ENCODE peak calls at places on chromosomes 1 and 21, in four cellular contexts. One of them, this sample, is unnamed.

GRCh38 chr1:116335847-116336246 is 37.2 kb upstream of the ATP1A1 start:
- DNase-seq in brain microvascular endothelial cell: no peak
- DNase-seq in tibial nerve: no peak
- DNase-seq in fibroblast of lung: no peak
- DNase-seq in this sample: no peak

GRCh38 chr21:44299458-44300261 is at the start of gene PFKL:
- DNase-seq in brain microvascular endothelial cell: peak
- DNase-seq in tibial nerve: peak
- DNase-seq in fibroblast of lung: peak
- DNase-seq in this sample: peak

GRCh38 chr1:53066941-53067738 is 5.1 kb downstream of the PODN start:
- DNase-seq in brain microvascular endothelial cell: no peak
- DNase-seq in tibial nerve: no peak
- DNase-seq in fibroblast of lung: peak
- DNase-seq in this sample: no peak

GRCh38 chr1:43978551-43979260 is at the start of gene B4GALT2:
- DNase-seq in brain microvascular endothelial cell: no peak
- DNase-seq in tibial nerve: no peak
- DNase-seq in fibroblast of lung: no peak
- DNase-seq in this sample: no peak

GRCh38 chr1:242391896-242392295 is 132.6 kb downstream of the PLD5 start:
- DNase-seq in brain microvascular endothelial cell: no peak
- DNase-seq in tibial nerve: no peak
- DNase-seq in fibroblast of lung: no peak
- DNase-seq in this sample: no peak

GRCh38 chr1:27350673-27351540 is 9.1 kb downstream of the SYTL1 start:
- DNase-seq in brain microvascular endothelial cell: no peak
- DNase-seq in tibial nerve: no peak
- DNase-seq in fibroblast of lung: peak
- DNase-seq in this sample: no peak

GRCh38 chr1:222399197-222399596 is 148.7 kb downstream of the HHIPL2 start:
- DNase-seq in brain microvascular endothelial cell: no peak
- DNase-seq in tibial nerve: no peak
- DNase-seq in fibroblast of lung: no peak
- DNase-seq in this sample: no peak

GRCh38 chr1:1199961-1200875 is 6.2 kb downstream of the TNFRSF18 start:
- DNase-seq in brain microvascular endothelial cell: no peak
- DNase-seq in tibial nerve: no peak
- DNase-seq in fibroblast of lung: no peak
- DNase-seq in this sample: no peak

GRCh38 chr21:42176864-42177263 is 42.1 kb upstream of the ABCG1 start:
- DNase-seq in brain microvascular endothelial cell: no peak
- DNase-seq in tibial nerve: no peak
- DNase-seq in fibroblast of lung: peak
- DNase-seq in this sample: no peak

GRCh38 chr1:54118704-54119103 is 34.1 kb downstream of the CDCP2 start:
- DNase-seq in brain microvascular endothelial cell: peak
- DNase-seq in tibial nerve: no peak
- DNase-seq in fibroblast of lung: peak
- DNase-seq in this sample: no peak

GRCh38 chr1:11944358-11944981 is 10.0 kb downstream of the PLOD1 start:
- DNase-seq in brain microvascular endothelial cell: no peak
- DNase-seq in tibial nerve: no peak
- DNase-seq in fibroblast of lung: no peak
- DNase-seq in this sample: no peak

GRCh38 chr21:46120301-46121285 is 22.7 kb downstream of the COL6A2 start:
- DNase-seq in brain microvascular endothelial cell: no peak
- DNase-seq in tibial nerve: no peak
- DNase-seq in fibroblast of lung: no peak
- DNase-seq in this sample: no peak

GRCh38 chr21:42684109-42684916 is 30.9 kb downstream of the PDE9A start:
- DNase-seq in brain microvascular endothelial cell: no peak
- DNase-seq in tibial nerve: no peak
- DNase-seq in fibroblast of lung: no peak
- DNase-seq in this sample: peak

GRCh38 chr21:15520811-15521643 is 208.8 kb upstream of the USP25 start:
- DNase-seq in brain microvascular endothelial cell: no peak
- DNase-seq in tibial nerve: no peak
- DNase-seq in fibroblast of lung: no peak
- DNase-seq in this sample: no peak

GRCh38 chr1:177302365-177303044 is 131.7 kb downstream of the BRINP2 start:
- DNase-seq in brain microvascular endothelial cell: no peak
- DNase-seq in tibial nerve: no peak
- DNase-seq in fibroblast of lung: no peak
- DNase-seq in this sample: no peak

GRCh38 chr1:22142315-22143064 is 407 bp downstream of the WNT4 start:
- DNase-seq in brain microvascular endothelial cell: no peak
- DNase-seq in tibial nerve: no peak
- DNase-seq in fibroblast of lung: no peak
- DNase-seq in this sample: no peak

GRCh38 chr21:23949493-23949892 is 1657.8 kb downstream of the MRPL39 start:
- DNase-seq in brain microvascular endothelial cell: no peak
- DNase-seq in tibial nerve: no peak
- DNase-seq in fibroblast of lung: no peak
- DNase-seq in this sample: no peak

GRCh38 chr1:14881775-14882672 is 271.5 kb upstream of the TMEM51 start:
- DNase-seq in brain microvascular endothelial cell: no peak
- DNase-seq in tibial nerve: no peak
- DNase-seq in fibroblast of lung: no peak
- DNase-seq in this sample: no peak

GRCh38 chr1:37509181-37509580 is 5.4 kb downstream of the MEAF6 start:
- DNase-seq in brain microvascular endothelial cell: no peak
- DNase-seq in tibial nerve: no peak
- DNase-seq in fibroblast of lung: no peak
- DNase-seq in this sample: no peak

GRCh38 chr1:151008244-151009205 is at the start of gene PRUNE1:
- DNase-seq in brain microvascular endothelial cell: peak
- DNase-seq in tibial nerve: peak
- DNase-seq in fibroblast of lung: peak
- DNase-seq in this sample: peak
- H3K27ac ChIP-seq in brain microvascular endothelial cell: peak
- H3K27ac ChIP-seq in tibial nerve: peak
- H3K27ac ChIP-seq in fibroblast of lung: peak
- H3K27ac ChIP-seq in this sample: peak

GRCh38 chr1:31627930-31628421 is 10.5 kb downstream of the HCRTR1 start:
- DNase-seq in brain microvascular endothelial cell: no peak
- DNase-seq in tibial nerve: no peak
- DNase-seq in fibroblast of lung: no peak
- DNase-seq in this sample: no peak

GRCh38 chr1:31628931-31629582 is 11.6 kb downstream of the HCRTR1 start:
- DNase-seq in brain microvascular endothelial cell: no peak
- DNase-seq in tibial nerve: no peak
- DNase-seq in fibroblast of lung: no peak
- DNase-seq in this sample: no peak

GRCh38 chr1:31626451-31627202 is 9.1 kb downstream of the HCRTR1 start:
- DNase-seq in brain microvascular endothelial cell: no peak
- DNase-seq in tibial nerve: no peak
- DNase-seq in fibroblast of lung: peak
- DNase-seq in this sample: no peak

GRCh38 chr1:31625561-31626272 is 8.2 kb downstream of the HCRTR1 start:
- DNase-seq in brain microvascular endothelial cell: peak
- DNase-seq in tibial nerve: no peak
- DNase-seq in fibroblast of lung: peak
- DNase-seq in this sample: no peak

DNA sequence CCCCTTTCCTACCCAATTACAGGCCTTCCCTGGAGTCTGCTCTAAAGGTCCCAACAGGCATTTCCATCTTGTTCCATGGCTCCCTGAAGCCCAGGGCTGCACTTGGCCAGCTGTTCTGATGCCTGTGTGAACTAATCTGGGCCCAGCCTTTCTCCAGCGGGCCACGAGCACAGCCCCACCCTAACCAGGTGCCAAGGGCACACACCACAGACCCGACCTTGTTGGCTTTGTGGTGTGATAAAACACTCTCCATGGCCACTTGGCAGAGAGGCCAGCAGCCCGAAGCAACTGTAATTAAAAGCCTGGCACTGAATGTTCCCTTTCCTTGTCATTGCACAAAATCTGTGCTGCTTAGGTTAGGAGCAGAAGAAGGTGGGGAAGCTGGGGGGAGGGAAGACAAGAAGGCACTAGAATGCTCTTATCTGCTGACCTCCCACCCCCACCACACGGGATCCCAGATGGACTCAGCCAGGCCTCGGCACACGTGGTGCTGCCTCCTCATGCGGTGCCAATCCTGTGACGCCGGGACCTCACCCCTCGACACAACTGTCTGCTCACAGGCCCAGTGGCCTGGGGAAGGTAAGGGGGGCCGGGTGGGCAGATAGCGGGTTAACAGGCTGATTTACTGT is 9.9 kb downstream of the HCRTR1 start:
- DNase-seq in brain microvascular endothelial cell: no peak
- DNase-seq in tibial nerve: no peak
- DNase-seq in fibroblast of lung: peak
- DNase-seq in this sample: no peak
- H3K27ac ChIP-seq in brain microvascular endothelial cell: no peak
- H3K27ac ChIP-seq in tibial nerve: no peak
- H3K27ac ChIP-seq in fibroblast of lung: no peak
- H3K27ac ChIP-seq in this sample: no peak

GRCh38 chr1:155186266-155186954 is 12.8 kb downstream of the TRIM46 start:
- DNase-seq in brain microvascular endothelial cell: no peak
- DNase-seq in tibial nerve: no peak
- DNase-seq in fibroblast of lung: no peak
- DNase-seq in this sample: no peak
- H3K27ac ChIP-seq in brain microvascular endothelial cell: no peak
- H3K27ac ChIP-seq in tibial nerve: no peak
- H3K27ac ChIP-seq in fibroblast of lung: no peak
- H3K27ac ChIP-seq in this sample: no peak

DNA sequence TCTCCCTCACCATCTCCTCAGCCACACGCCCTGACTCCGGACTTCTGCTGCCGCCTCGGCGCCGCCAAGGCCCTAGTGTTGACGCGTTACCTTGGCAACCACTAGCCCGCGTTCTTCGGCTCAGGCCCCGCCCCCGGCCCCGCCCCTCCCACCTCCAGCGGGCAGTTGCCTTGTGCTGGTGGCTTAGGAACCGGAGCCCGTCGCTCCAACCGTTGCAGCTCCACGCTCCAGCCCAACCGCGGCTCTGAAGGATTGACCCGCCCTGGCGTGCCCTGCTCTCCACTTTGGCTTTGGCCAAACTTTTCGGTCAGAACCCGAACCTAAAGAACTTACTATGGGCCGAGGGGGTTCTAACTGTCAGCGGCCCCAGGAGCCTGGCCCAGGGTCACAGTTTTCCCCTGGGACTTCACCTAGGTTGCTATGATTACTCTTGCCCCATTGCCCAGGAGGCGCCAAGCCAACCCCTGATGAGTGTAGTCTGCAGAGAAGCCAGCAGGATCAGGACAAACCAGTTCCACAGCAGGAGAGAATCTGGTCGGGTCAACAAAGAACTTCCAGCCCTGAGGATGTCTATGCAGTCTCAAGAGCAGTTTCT is at the start of gene CFAP45:
- DNase-seq in brain microvascular endothelial cell: peak
- DNase-seq in tibial nerve: peak
- DNase-seq in fibroblast of lung: peak
- DNase-seq in this sample: no peak
- H3K27ac ChIP-seq in brain microvascular endothelial cell: peak
- H3K27ac ChIP-seq in tibial nerve: no peak
- H3K27ac ChIP-seq in fibroblast of lung: peak
- H3K27ac ChIP-seq in this sample: no peak

DNA sequence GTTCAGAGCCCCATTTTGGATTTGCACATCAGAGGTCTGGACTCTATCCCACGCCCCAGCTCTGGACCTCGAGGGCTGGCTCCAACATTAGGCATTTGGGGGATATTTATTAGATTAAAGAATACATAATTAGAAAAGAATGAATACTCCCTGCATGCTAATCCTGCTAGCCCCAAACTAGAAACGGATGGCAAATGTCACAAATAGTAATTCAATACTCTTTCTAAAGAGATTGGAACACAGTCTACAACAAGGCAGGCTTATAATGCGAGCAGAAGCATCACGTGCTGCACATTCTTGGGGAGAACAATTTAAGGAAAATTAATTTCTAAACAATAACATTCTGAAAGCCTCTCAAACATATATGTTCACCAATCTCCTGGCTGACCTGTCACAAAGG is 27.6 kb upstream of the RAP1A start:
- DNase-seq in brain microvascular endothelial cell: no peak
- DNase-seq in tibial nerve: no peak
- DNase-seq in fibroblast of lung: no peak
- DNase-seq in this sample: no peak
- H3K27ac ChIP-seq in brain microvascular endothelial cell: no peak
- H3K27ac ChIP-seq in tibial nerve: peak
- H3K27ac ChIP-seq in fibroblast of lung: no peak
- H3K27ac ChIP-seq in this sample: peak

GRCh38 chr1:169105434-169106094 is 926 bp upstream of the ATP1B1 start:
- DNase-seq in brain microvascular endothelial cell: no peak
- DNase-seq in tibial nerve: no peak
- DNase-seq in fibroblast of lung: no peak
- DNase-seq in this sample: no peak
- H3K27ac ChIP-seq in brain microvascular endothelial cell: no peak
- H3K27ac ChIP-seq in tibial nerve: peak
- H3K27ac ChIP-seq in fibroblast of lung: no peak
- H3K27ac ChIP-seq in this sample: no peak

GRCh38 chr1:94156226-94156625 is 35.3 kb upstream of the ABCA4 start:
- DNase-seq in brain microvascular endothelial cell: no peak
- DNase-seq in tibial nerve: no peak
- DNase-seq in fibroblast of lung: no peak
- DNase-seq in this sample: no peak

GRCh38 chr1:94154989-94155388 is 34.0 kb upstream of the ABCA4 start:
- DNase-seq in brain microvascular endothelial cell: no peak
- DNase-seq in tibial nerve: no peak
- DNase-seq in fibroblast of lung: peak
- DNase-seq in this sample: no peak

GRCh38 chr1:94165843-94166242 is 44.9 kb upstream of the ABCA4 start:
- DNase-seq in brain microvascular endothelial cell: no peak
- DNase-seq in tibial nerve: no peak
- DNase-seq in fibroblast of lung: no peak
- DNase-seq in this sample: no peak

DNA sequence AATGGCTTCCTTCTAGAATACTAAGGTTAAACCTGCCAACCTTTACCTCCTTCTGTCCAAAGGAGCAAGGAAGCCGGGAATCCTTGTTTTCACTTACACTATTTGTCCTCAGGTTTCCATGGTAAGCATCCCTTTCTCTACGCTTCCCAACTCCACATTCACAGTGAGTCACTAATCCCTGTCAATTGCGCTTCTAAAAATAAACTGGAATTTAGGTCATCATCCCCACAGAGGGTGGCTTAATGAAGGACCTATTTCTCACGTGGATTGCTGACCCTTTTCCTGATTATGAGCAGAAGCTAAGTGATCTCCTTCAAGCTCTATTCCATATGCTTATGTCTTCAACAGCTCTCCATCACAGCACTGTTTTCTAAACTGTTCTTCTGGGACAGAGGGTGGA is 39.9 kb upstream of the ABCA4 start:
- DNase-seq in brain microvascular endothelial cell: peak
- DNase-seq in tibial nerve: no peak
- DNase-seq in fibroblast of lung: peak
- DNase-seq in this sample: no peak
- H3K27ac ChIP-seq in brain microvascular endothelial cell: peak
- H3K27ac ChIP-seq in tibial nerve: no peak
- H3K27ac ChIP-seq in fibroblast of lung: no peak
- H3K27ac ChIP-seq in this sample: no peak

DNA sequence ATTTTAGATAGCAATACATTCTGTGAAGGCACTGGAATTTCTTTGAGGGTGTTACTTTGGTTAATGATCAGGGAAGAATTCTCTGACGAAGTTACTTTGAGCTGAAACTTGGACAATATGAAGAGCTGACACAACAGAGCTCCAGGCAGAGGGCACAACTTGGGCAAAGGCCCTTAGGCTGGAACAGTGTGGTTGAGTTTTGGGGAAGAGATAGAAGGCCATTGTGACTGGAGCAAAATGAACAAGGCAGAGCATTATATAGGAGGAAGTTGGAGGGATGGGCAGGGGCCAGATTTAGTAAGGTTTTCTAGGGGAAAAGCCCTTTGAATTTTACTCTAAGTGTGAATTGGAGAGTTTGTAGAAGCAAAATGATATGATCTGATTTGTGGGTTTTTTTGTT is 30.9 kb downstream of the LMO4 start:
- DNase-seq in brain microvascular endothelial cell: no peak
- DNase-seq in tibial nerve: no peak
- DNase-seq in fibroblast of lung: no peak
- DNase-seq in this sample: no peak
- H3K27ac ChIP-seq in brain microvascular endothelial cell: no peak
- H3K27ac ChIP-seq in tibial nerve: no peak
- H3K27ac ChIP-seq in fibroblast of lung: no peak
- H3K27ac ChIP-seq in this sample: no peak

This sample was measured in CD8-positive, alpha-beta memory T cell.